ENCODE peak calls at places on chromosomes 6 and 20, in five cellular contexts. One of them, this sample, is unnamed.

GRCh38 chr6:123316733-123317323 is 319.9 kb downstream of the TRDN start:
- DNase-seq in fibroblast of lung: peak
- DNase-seq in GM12865: peak
- DNase-seq in stimulated activated CD4-positive, alpha-beta T cell treated with anti-CD3 and anti-CD28 coated beads, Interleukin-4, amount 100 ng/mL, for 48 hours: no peak
- DNase-seq in HCT116: no peak
- DNase-seq in this sample: peak

GRCh38 chr6:94323853-94324252 is 904.5 kb upstream of the EPHA7 start:
- DNase-seq in fibroblast of lung: peak
- DNase-seq in GM12865: peak
- DNase-seq in stimulated activated CD4-positive, alpha-beta T cell treated with anti-CD3 and anti-CD28 coated beads, Interleukin-4, amount 100 ng/mL, for 48 hours: no peak
- DNase-seq in HCT116: no peak
- DNase-seq in this sample: peak

GRCh38 chr6:83417880-83418663 is 12.8 kb downstream of the ME1 start:
- DNase-seq in fibroblast of lung: peak
- DNase-seq in GM12865: peak
- DNase-seq in stimulated activated CD4-positive, alpha-beta T cell treated with anti-CD3 and anti-CD28 coated beads, Interleukin-4, amount 100 ng/mL, for 48 hours: no peak
- DNase-seq in HCT116: peak
- DNase-seq in this sample: peak

GRCh38 chr6:9537381-9537780 is 877.5 kb downstream of the TFAP2A start:
- DNase-seq in fibroblast of lung: no peak
- DNase-seq in GM12865: no peak
- DNase-seq in stimulated activated CD4-positive, alpha-beta T cell treated with anti-CD3 and anti-CD28 coated beads, Interleukin-4, amount 100 ng/mL, for 48 hours: no peak
- DNase-seq in HCT116: no peak
- DNase-seq in this sample: no peak

GRCh38 chr6:47524136-47524840 is 46.7 kb downstream of the CD2AP start:
- DNase-seq in fibroblast of lung: no peak
- DNase-seq in GM12865: no peak
- DNase-seq in stimulated activated CD4-positive, alpha-beta T cell treated with anti-CD3 and anti-CD28 coated beads, Interleukin-4, amount 100 ng/mL, for 48 hours: no peak
- DNase-seq in HCT116: no peak
- DNase-seq in this sample: no peak

GRCh38 chr6:10383312-10384063 is 31.4 kb downstream of the TFAP2A start:
- DNase-seq in fibroblast of lung: no peak
- DNase-seq in GM12865: no peak
- DNase-seq in stimulated activated CD4-positive, alpha-beta T cell treated with anti-CD3 and anti-CD28 coated beads, Interleukin-4, amount 100 ng/mL, for 48 hours: no peak
- DNase-seq in HCT116: peak
- DNase-seq in this sample: peak

GRCh38 chr20:47501117-47501482 is 587 bp upstream of the NCOA3 start:
- DNase-seq in fibroblast of lung: peak
- DNase-seq in GM12865: peak
- DNase-seq in stimulated activated CD4-positive, alpha-beta T cell treated with anti-CD3 and anti-CD28 coated beads, Interleukin-4, amount 100 ng/mL, for 48 hours: no peak
- DNase-seq in HCT116: no peak
- DNase-seq in this sample: no peak

GRCh38 chr20:37066168-37066567 is 29.6 kb downstream of the RBL1 start:
- DNase-seq in fibroblast of lung: no peak
- DNase-seq in GM12865: no peak
- DNase-seq in stimulated activated CD4-positive, alpha-beta T cell treated with anti-CD3 and anti-CD28 coated beads, Interleukin-4, amount 100 ng/mL, for 48 hours: no peak
- DNase-seq in HCT116: no peak
- DNase-seq in this sample: no peak

GRCh38 chr6:161370882-161371281 is 97.0 kb upstream of the AGPAT4 start:
- DNase-seq in fibroblast of lung: peak
- DNase-seq in GM12865: peak
- DNase-seq in stimulated activated CD4-positive, alpha-beta T cell treated with anti-CD3 and anti-CD28 coated beads, Interleukin-4, amount 100 ng/mL, for 48 hours: peak
- DNase-seq in HCT116: peak
- DNase-seq in this sample: peak

GRCh38 chr6:167828325-167828956 is 1.7 kb downstream of the AFDN start:
- DNase-seq in fibroblast of lung: no peak
- DNase-seq in GM12865: no peak
- DNase-seq in stimulated activated CD4-positive, alpha-beta T cell treated with anti-CD3 and anti-CD28 coated beads, Interleukin-4, amount 100 ng/mL, for 48 hours: no peak
- DNase-seq in HCT116: no peak
- DNase-seq in this sample: no peak